ENCODE peak calls at places on chromosomes 4 and X, in six cellular contexts. I is psoas muscle, T is right atrium auricular region, O is uterus, U is K562, E is IMR-90. L is an unnamed sample.

GRCh38 chr4:8195841-8196460 is 3.1 kb upstream of the SH3TC1 start:
- DNase-seq in I (no peak), T (no peak), O (no peak), U (no peak), E (no peak), L (no peak)

GRCh38 chrX:147763131-147763530 is 148.6 kb upstream of the FMR1 start:
- DNase-seq in I (no peak), T (no peak), O (no peak), U (no peak), E (no peak), L (no peak)

GRCh38 chrX:91434351-91435168 is at the start of gene PABPC5:
- DNase-seq in I (peak; percentile 82), T (peak; percentile 82), O (peak; percentile 85), U (no peak), E (peak; percentile 82), L (peak; percentile 13)

GRCh38 chr4:67700119-67700873 is 659 bp downstream of the UBA6 start:
- DNase-seq in I (no peak), T (no peak), O (no peak), U (no peak), E (peak; percentile 27), L (no peak)

GRCh38 chr4:5893013-5893580 is at the start of gene CRMP1:
- DNase-seq in I (no peak), T (no peak), O (no peak), U (no peak), E (no peak), L (no peak)

GRCh38 chr4:76420901-76421581 is at the start of gene CCDC158:
- DNase-seq in I (peak; percentile 28), T (no peak), O (peak; percentile 27), U (no peak), E (no peak), L (no peak)

GRCh38 chr4:143402776-143403550 is 66.3 kb downstream of the GAB1 start:
- DNase-seq in I (no peak), T (no peak), O (no peak), U (no peak), E (no peak), L (no peak)

GRCh38 chr4:51840791-51841190 is 2.2 kb upstream of the DCUN1D4 start:
- DNase-seq in I (no peak), T (no peak), O (no peak), U (no peak), E (peak; percentile 37), L (no peak)

GRCh38 chr4:5979981-5980380 is 38.2 kb downstream of the C4orf50 start:
- DNase-seq in I (no peak), T (no peak), O (peak; percentile 18), U (no peak), E (no peak), L (no peak)

GRCh38 chr4:170134821-170135220 is 45.1 kb upstream of the AADAT start:
- DNase-seq in I (no peak), T (no peak), O (no peak), U (no peak), E (no peak), L (no peak)

GRCh38 chr4:140085062-140085622 is 68.8 kb downstream of the MAML3 start:
- DNase-seq in I (no peak), T (no peak), O (no peak), U (no peak), E (peak; percentile 56), L (no peak)

GRCh38 chr4:13540446-13541175 is 3.7 kb downstream of the NKX3-2 start:
- DNase-seq in I (no peak), T (no peak), O (no peak), U (no peak), E (no peak), L (no peak)

GRCh38 chr4:182806259-182807252 is 110.6 kb downstream of the DCTD start:
- DNase-seq in I (peak; percentile 75), T (peak; percentile 76), O (peak; percentile 73), U (peak; percentile 77), E (peak; percentile 59), L (no peak)

GRCh38 chr4:110850461-110851447 is 227.9 kb upstream of the PITX2 start:
- DNase-seq in I (peak; percentile 25), T (no peak), O (no peak), U (no peak), E (no peak), L (no peak)

GRCh38 chr4:6449335-6449734 is 23.1 kb downstream of the PPP2R2C start:
- DNase-seq in I (no peak), T (no peak), O (no peak), U (no peak), E (no peak), L (no peak)

GRCh38 chrX:16577483-16578029 is 72.4 kb upstream of the S100G start:
- DNase-seq in I (no peak), T (no peak), O (no peak), U (no peak), E (no peak), L (no peak)

GRCh38 chr4:180099962-180100361 is 2143.2 kb upstream of the TENM3 start:
- DNase-seq in I (no peak), T (no peak), O (no peak), U (no peak), E (no peak), L (no peak)

GRCh38 chr4:180098601-180099000 is 2144.6 kb upstream of the TENM3 start:
- DNase-seq in I (no peak), T (no peak), O (no peak), U (no peak), E (no peak), L (no peak)

GRCh38 chr4:180103794-180104193 is 2139.4 kb upstream of the TENM3 start:
- DNase-seq in I (no peak), T (no peak), O (no peak), U (no peak), E (no peak), L (no peak)

GRCh38 chr4:180100433-180101344 is 2142.5 kb upstream of the TENM3 start:
- DNase-seq in I (no peak), T (no peak), O (no peak), U (no peak), E (no peak), L (no peak)

DNA sequence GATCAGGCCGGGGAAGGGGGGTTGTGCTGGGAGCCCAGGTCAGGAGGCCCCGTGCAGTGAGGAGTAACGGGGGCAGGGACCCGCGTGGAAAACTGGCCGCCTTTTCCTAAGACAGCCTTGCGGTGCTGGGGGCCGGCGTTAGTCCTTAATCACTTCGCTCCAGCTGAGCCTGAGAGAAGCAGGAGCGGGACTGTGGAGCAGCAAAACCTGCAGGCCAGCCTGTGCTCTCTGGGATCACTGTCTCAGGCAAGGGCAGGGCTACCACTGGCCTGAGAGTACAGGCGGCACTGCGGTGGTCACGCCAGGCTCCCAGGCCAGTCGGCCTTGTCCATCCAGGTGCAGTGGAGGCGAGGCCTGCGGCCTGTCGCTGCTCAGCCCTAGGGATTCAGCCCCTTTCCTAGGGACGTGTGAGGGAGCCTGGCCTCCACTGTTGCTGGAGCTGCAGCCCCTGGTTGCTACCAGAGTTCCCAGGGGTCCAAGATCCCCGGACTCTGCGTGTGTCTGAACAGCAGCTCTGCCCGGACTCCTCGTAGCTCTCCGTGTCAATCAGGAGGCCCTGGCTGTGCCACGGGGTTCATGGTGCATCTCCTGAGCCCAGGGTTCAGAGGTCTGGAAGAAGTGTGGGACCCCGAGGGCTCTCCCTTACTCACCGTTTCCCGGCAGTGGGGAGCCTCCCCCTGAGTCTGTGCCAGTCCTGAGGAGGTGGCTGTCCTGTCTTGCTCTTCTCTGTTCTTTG is 2141.7 kb upstream of the TENM3 start:
- DNase-seq in I (no peak), T (no peak), O (peak; percentile 8), U (no peak), E (no peak), L (no peak)
- H3K27ac ChIP-seq in I (no peak overlapping the region), T (no peak overlapping the region), O (no peak overlapping the region), U (no peak overlapping the region), E (no peak overlapping the region), L (no peak overlapping the region)

GRCh38 chrX:1591863-1592127 is 391 bp downstream of the AKAP17A start:
- DNase-seq in I (no peak), T (no peak), O (no peak), U (peak; percentile 33), E (no peak), L (no peak)

GRCh38 chrX:1592128-1592862 is 891 bp downstream of the AKAP17A start:
- DNase-seq in I (no peak), T (peak; percentile 57), O (no peak), U (peak; percentile 36), E (peak; percentile 5), L (no peak)

GRCh38 chrX:1591102-1591862 is at the start of gene AKAP17A:
- DNase-seq in I (peak; percentile 96), T (peak; percentile 95), O (peak; percentile 97), U (peak; percentile 91), E (peak; percentile 90), L (peak; percentile 65)

GRCh38 chrX:1593286-1594271 is 2.2 kb downstream of the AKAP17A start:
- DNase-seq in I (no peak), T (no peak), O (no peak), U (no peak), E (no peak), L (no peak)

GRCh38 chrX:1592863-1593201 is 1.4 kb downstream of the AKAP17A start:
- DNase-seq in I (no peak), T (no peak), O (no peak), U (no peak), E (peak; percentile 21), L (no peak)
- H3K4me3 ChIP-seq in I (peak overlapping the region; percentile 77), T (peak overlapping the region; percentile 97), O (peak overlapping the region; percentile 90), U (peak overlapping the region; percentile 84), E (peak overlapping the region; percentile 95), L (peak overlapping the region; percentile 93)

GRCh38 chrX:13938053-13938765 is 91.5 kb downstream of the GEMIN8 start:
- DNase-seq in I (peak; percentile 21), T (no peak), O (peak; percentile 15), U (no peak), E (peak; percentile 2), L (no peak)

GRCh38 chrX:13939741-13940597 is 89.7 kb downstream of the GEMIN8 start:
- DNase-seq in I (no peak), T (no peak), O (no peak), U (no peak), E (no peak), L (no peak)

GRCh38 chrX:13938766-13939530 is 90.7 kb downstream of the GEMIN8 start:
- DNase-seq in I (no peak), T (no peak), O (no peak), U (no peak), E (no peak), L (no peak)

GRCh38 chrX:13936804-13937203 is 92.9 kb downstream of the GEMIN8 start:
- DNase-seq in I (no peak), T (no peak), O (no peak), U (no peak), E (no peak), L (no peak)

DNA sequence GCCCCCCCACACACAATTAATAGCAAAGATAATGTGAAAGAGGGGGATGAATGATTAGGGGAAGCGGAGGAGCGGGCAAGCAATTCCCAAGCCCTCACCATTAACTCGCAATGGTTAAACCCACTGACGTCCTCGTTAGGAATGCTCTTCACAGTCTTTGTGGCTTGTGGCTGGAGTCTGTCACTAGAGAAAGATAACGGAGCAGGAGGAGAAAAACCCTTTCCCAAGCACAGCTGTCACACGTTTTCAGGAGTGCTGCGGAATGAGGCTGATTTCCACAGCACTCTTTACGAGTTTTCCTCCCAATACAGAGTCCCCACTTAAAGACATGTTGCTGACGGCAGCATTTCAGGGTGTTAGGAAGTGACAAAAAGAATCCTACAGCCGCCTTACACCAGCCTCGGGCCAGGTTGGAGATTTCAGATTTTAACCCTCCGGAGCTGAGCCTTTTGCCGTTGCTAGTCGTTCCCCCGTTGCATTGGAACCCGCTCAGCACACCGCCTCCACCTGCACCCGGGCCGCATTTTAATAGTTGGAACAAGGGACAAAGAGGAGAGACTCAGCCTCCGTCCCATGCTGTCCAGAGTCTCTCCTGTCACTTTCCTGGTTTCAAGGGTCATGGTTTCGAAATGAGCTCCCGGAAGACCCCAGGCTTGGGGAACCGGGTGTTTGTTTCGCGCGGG is 92.2 kb downstream of the GEMIN8 start:
- DNase-seq in I (no peak), T (no peak), O (no peak), U (no peak), E (peak; percentile 53), L (no peak)
- H3K4me1 ChIP-seq in I (no peaks in the 10 kb centered on the region), T (peaks cover 12% of the 10 kb centered on the region), O (peaks cover 8% of the 10 kb centered on the region), U (no peaks in the 10 kb centered on the region), E (peaks cover 2% of the 10 kb centered on the region), L (no peaks in the 10 kb centered on the region)

GRCh38 chr4:38383646-38384121 is 280.3 kb upstream of the KLF3 start:
- DNase-seq in I (no peak), T (no peak), O (no peak), U (peak; percentile 54), E (no peak), L (no peak)
- H3K27ac ChIP-seq in I (no peak overlapping the region), T (no peak overlapping the region), O (peak overlapping the region; percentile 4), U (peak overlapping the region; percentile 77), E (no peak overlapping the region), L (peak overlapping the region; percentile 20)